ENCODE peak calls at places on chromosomes 5 and 9, in ten cellular contexts. M is AG09309; Y is A549; D is HL-60; A is hepatocyte; I is psoas muscle; J is CD8-positive, alpha-beta T cell; B is pancreas; E is cardiac muscle cell; H is NB4. C is an unnamed sample.

GRCh38 chr5:176542135-176542595 is 5.0 kb upstream of the RNF44 start:
- DNase-seq in M (no peak), Y (no peak), D (peak; percentile 70), A (no peak), I (no peak), J (peak; percentile 65), B (no peak), E (no peak), H (no peak), C (no peak)

GRCh38 chr5:43171441-43171840 is 20.6 kb upstream of the NIM1K start:
- DNase-seq in M (no peak), Y (no peak), D (no peak), A (no peak), I (no peak), J (no peak), B (no peak), E (no peak), H (no peak), C (no peak)

GRCh38 chr5:73280821-73281746 is 108.1 kb downstream of the TMEM174 start:
- DNase-seq in M (no peak), Y (peak; percentile 43), D (no peak), A (no peak), I (no peak), J (no peak), B (no peak), E (peak; percentile 23), H (no peak), C (peak; percentile 67)

GRCh38 chr5:123428521-123429220 is 5.5 kb upstream of the CEP120 start:
- DNase-seq in M (no peak), Y (no peak), D (no peak), A (peak; percentile 7), I (no peak), J (no peak), B (no peak), E (no peak), H (no peak), C (no peak)

GRCh38 chr5:2075365-2075764 is 192.6 kb upstream of the IRX4 start:
- DNase-seq in M (no peak), Y (no peak), D (no peak), A (no peak), I (no peak), J (no peak), B (no peak), E (no peak), H (no peak), C (no peak)

GRCh38 chr5:123429221-123429954 is 6.2 kb upstream of the CEP120 start:
- DNase-seq in M (no peak), Y (no peak), D (no peak), A (peak; percentile 12), I (no peak), J (no peak), B (no peak), E (no peak), H (peak; percentile 54), C (peak; percentile 32)

GRCh38 chr5:91816674-91817073 is 433.6 kb upstream of the ARRDC3 start:
- DNase-seq in M (no peak), Y (no peak), D (no peak), A (no peak), I (no peak), J (no peak), B (no peak), E (no peak), H (no peak), C (no peak)

GRCh38 chr5:153256-153655 is 38.0 kb upstream of the LRRC14B start:
- DNase-seq in M (no peak), Y (no peak), D (no peak), A (no peak), I (no peak), J (no peak), B (no peak), E (no peak), H (no peak), C (no peak)

GRCh38 chr9:12798066-12798770 is 23.4 kb downstream of the LURAP1L start:
- DNase-seq in M (no peak), Y (no peak), D (no peak), A (no peak), I (no peak), J (no peak), B (no peak), E (no peak), H (no peak), C (peak; percentile 54)

GRCh38 chr5:44294492-44294891 is 94.7 kb downstream of the FGF10 start:
- DNase-seq in M (no peak), Y (no peak), D (no peak), A (no peak), I (peak; percentile 36), J (no peak), B (peak; percentile 53), E (no peak), H (no peak), C (no peak)

GRCh38 chr9:36163049-36163839 is 5.9 kb upstream of the CCIN start:
- DNase-seq in M (no peak), Y (peak; percentile 74), D (no peak), A (peak; percentile 86), I (peak; percentile 68), J (no peak), B (no peak), E (peak; percentile 89), H (no peak), C (peak; percentile 68)

GRCh38 chr5:72956324-72957140 is 691 bp downstream of the FCHO2 start:
- DNase-seq in M (no peak), Y (peak; percentile 59), D (peak; percentile 53), A (peak; percentile 73), I (peak; percentile 43), J (peak; percentile 21), B (peak; percentile 83), E (peak; percentile 70), H (peak; percentile 80), C (peak; percentile 33)

GRCh38 chr5:173640166-173640804 is 23.8 kb upstream of the BOD1 start:
- DNase-seq in M (no peak), Y (no peak), D (no peak), A (no peak), I (no peak), J (no peak), B (no peak), E (no peak), H (no peak), C (no peak)

GRCh38 chr9:92737611-92738299 is 26.9 kb downstream of the BICD2 start:
- DNase-seq in M (no peak), Y (no peak), D (no peak), A (no peak), I (no peak), J (no peak), B (no peak), E (no peak), H (no peak), C (no peak)

GRCh38 chr9:35490155-35490909 is 421 bp downstream of the RUSC2 start:
- DNase-seq in M (no peak), Y (no peak), D (no peak), A (peak; percentile 51), I (peak; percentile 49), J (no peak), B (peak; percentile 72), E (peak; percentile 27), H (no peak), C (no peak)

GRCh38 chr9:4073371-4073770 is 226.5 kb downstream of the GLIS3 start:
- DNase-seq in M (no peak), Y (peak; percentile 38), D (no peak), A (no peak), I (no peak), J (no peak), B (no peak), E (no peak), H (peak; percentile 35), C (no peak)

GRCh38 chr9:33106827-33107621 is 30.6 kb upstream of the SMU1 start:
- DNase-seq in M (peak; percentile 83), Y (no peak), D (no peak), A (peak; percentile 22), I (peak; percentile 69), J (no peak), B (no peak), E (no peak), H (no peak), C (peak; percentile 57)

GRCh38 chr9:89122944-89123343 is 55.7 kb downstream of the SHC3 start:
- DNase-seq in M (peak; percentile 69), Y (no peak), D (no peak), A (no peak), I (no peak), J (no peak), B (no peak), E (no peak), H (peak; percentile 10), C (peak; percentile 63)

DNA sequence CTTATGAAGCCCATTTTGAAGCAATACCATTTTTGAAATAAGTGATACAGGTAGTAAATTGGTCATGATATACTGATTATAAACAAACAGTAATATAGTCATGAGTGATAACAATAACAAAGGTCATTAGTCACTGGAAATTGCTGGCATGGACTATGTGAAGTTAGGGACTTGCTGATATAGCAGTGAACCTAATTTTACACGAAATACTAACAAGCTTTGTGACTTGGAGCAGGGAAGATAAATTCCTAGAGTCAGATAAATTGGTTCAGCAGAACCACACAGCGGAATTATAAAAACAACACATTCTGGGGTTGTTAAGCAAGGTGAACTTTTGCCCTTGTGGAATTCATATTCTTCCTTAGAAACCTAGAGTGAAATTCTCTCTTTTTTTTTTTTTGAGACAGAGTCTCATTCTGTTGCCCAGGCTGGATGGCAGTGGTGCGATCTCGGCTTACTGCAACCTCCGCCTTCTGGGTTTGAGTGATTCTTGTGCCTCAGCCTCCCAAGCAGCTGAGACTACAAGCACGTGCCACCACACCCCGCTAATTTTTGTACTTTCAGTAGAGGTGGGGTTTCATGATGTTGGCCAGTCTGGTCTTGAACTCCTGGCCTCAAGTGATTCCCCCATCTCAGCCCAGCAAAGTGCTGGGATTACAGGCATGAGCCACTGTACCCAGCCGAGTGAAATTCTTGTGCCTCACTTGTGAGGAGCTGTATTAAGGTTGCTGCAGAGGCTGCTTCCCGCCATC is 6.0 kb downstream of the UGCG start:
- DNase-seq in M (no peak), Y (no peak), D (no peak), A (no peak), I (no peak), J (no peak), B (no peak), E (no peak), H (no peak), C (peak; percentile 50)
- H3K4me3 ChIP-seq in M (no peak overlapping the region), Y (no peak overlapping the region), D (no peak overlapping the region), A (no peak overlapping the region), I (no peak overlapping the region), J (no peak overlapping the region), B (no peak overlapping the region), E (no peak overlapping the region), H (no peak overlapping the region), C (no peak overlapping the region)

GRCh38 chr9:126386088-126386487 is 59.5 kb downstream of the MVB12B start:
- DNase-seq in M (no peak), Y (peak; percentile 42), D (peak; percentile 21), A (peak; percentile 40), I (no peak), J (no peak), B (no peak), E (peak; percentile 34), H (peak; percentile 43), C (no peak)
- TF ChIP-seq CTCF in M (peak; percentile 36), Y (peak; percentile 18), D (no peak), A (peak; percentile 33), I (peak; percentile 27), J (no peak), B (no peak), E (peak; percentile 26), H (peak; percentile 28), C (peak; percentile 18)

GRCh38 chr9:72952394-72952720 is 496 bp downstream of the ALDH1A1 start:
- DNase-seq in M (no peak), Y (peak; percentile 38), D (no peak), A (no peak), I (no peak), J (no peak), B (no peak), E (no peak), H (no peak), C (no peak)
- H3K4me3 ChIP-seq in M (no peak overlapping the region), Y (peak overlapping the region; percentile 67), D (no peak overlapping the region), A (peak overlapping the region; percentile 34), I (peak overlapping the region; percentile 55), J (no peak overlapping the region), B (peak overlapping the region; percentile 44), E (no peak overlapping the region), H (no peak overlapping the region), C (peak overlapping the region; percentile 44)

GRCh38 chr5:140821375-140822280 is at the start of gene PCDHA5:
- DNase-seq in M (no peak), Y (peak; percentile 73), D (no peak), A (no peak), I (no peak), J (no peak), B (peak; percentile 62), E (no peak), H (peak; percentile 28), C (no peak)
- TF ChIP-seq CTCF in M (peak; percentile 63), Y (peak; percentile 63), D (peak; percentile 22), A (no peak), I (peak; percentile 19), J (no peak), B (no peak), E (peak; percentile 31), H (peak; percentile 23), C (peak; percentile 30)